ENCODE peak calls at places on chromosomes 5 and 9, in ten cellular contexts. Q is choroid plexus epithelial cell, M is HL-60, L is HFF-Myc, R is tibial nerve, O is left ventricle myocardium inferior, U is heart left ventricle, N is colonic mucosa, C is K562, W is GM12865. P is an unnamed sample.

GRCh38 chr9:124320062-124320973 is 62.6 kb downstream of the NEK6 start:
- DNase-seq in C (peak; percentile 81), M (peak; percentile 34), N (peak; percentile 83), W (peak; percentile 49), U (peak; percentile 73), Q (peak; percentile 71), R (peak; percentile 82), O (peak; percentile 63), L (peak; percentile 51), P (no peak)

GRCh38 chr9:94139672-94140417 is 55.6 kb downstream of the PTPDC1 start:
- DNase-seq in L (peak; percentile 97), M (no peak), U (peak; percentile 88), C (peak; percentile 62), R (peak; percentile 94), O (peak; percentile 85), N (peak; percentile 46), Q (peak; percentile 99), W (no peak), P (peak; percentile 70)

GRCh38 chr9:22169732-22170131 is 160.6 kb upstream of the CDKN2B start:
- DNase-seq in U (no peak), O (no peak), R (no peak), M (no peak), Q (no peak), W (no peak), N (no peak), C (no peak), L (no peak), P (no peak)

GRCh38 chr9:130989891-130990290 is 19.1 kb upstream of the LAMC3 start:
- DNase-seq in O (no peak), Q (no peak), W (no peak), M (no peak), R (no peak), C (no peak), U (no peak), N (no peak), L (no peak), P (no peak)

GRCh38 chr9:107361816-107362215 is 78.7 kb downstream of the RAD23B start:
- DNase-seq in C (no peak), W (no peak), N (no peak), M (no peak), U (no peak), Q (no peak), O (no peak), R (no peak), L (no peak), P (no peak)

GRCh38 chr5:149682532-149683076 is 47.5 kb upstream of the PPARGC1B start:
- DNase-seq in W (peak; percentile 13), R (no peak), O (no peak), L (no peak), U (no peak), C (no peak), N (peak; percentile 7), Q (no peak), M (no peak), P (no peak)

GRCh38 chr9:115267788-115268187 is 149.8 kb upstream of the TNC start:
- DNase-seq in W (no peak), N (no peak), M (no peak), C (no peak), U (no peak), R (no peak), O (no peak), L (no peak), Q (peak; percentile 56), P (no peak)

GRCh38 chr9:128026255-128027165 is 40.6 kb downstream of the NAIF1 start:
- DNase-seq in Q (peak; percentile 56), U (no peak), C (no peak), N (peak; percentile 46), R (peak; percentile 8), L (no peak), W (peak; percentile 87), O (no peak), M (no peak), P (no peak)

GRCh38 chr5:122469520-122469919 is 157.5 kb downstream of the SNCAIP start:
- DNase-seq in R (no peak), N (no peak), W (no peak), C (no peak), U (no peak), M (no peak), Q (no peak), L (no peak), O (no peak), P (no peak)

GRCh38 chr5:79829260-79829659 is 139.6 kb downstream of the CMYA5 start:
- DNase-seq in R (no peak), U (no peak), N (no peak), L (no peak), O (no peak), W (peak; percentile 41), M (no peak), C (no peak), Q (peak; percentile 19), P (no peak)
- TF ChIP-seq CTCF in R (no peak), U (peak; percentile 11), N (no peak), L (peak; percentile 43), O (peak; percentile 35), W (peak; percentile 35), M (no peak), C (peak; percentile 50), Q (peak; percentile 40), P (peak; percentile 49)

GRCh38 chr9:38024036-38024681 is 44.9 kb downstream of the SHB start:
- DNase-seq in O (no peak), Q (peak; percentile 82), L (no peak), U (no peak), W (no peak), C (no peak), N (no peak), M (no peak), R (peak; percentile 65), P (no peak)

GRCh38 chr9:38025166-38025565 is 43.9 kb downstream of the SHB start:
- DNase-seq in M (no peak), Q (no peak), L (no peak), C (no peak), O (no peak), W (no peak), N (no peak), U (no peak), R (no peak), P (no peak)

GRCh38 chr9:38026840-38027527 is 42.0 kb downstream of the SHB start:
- DNase-seq in W (no peak), R (no peak), N (no peak), O (no peak), Q (no peak), C (no peak), L (no peak), U (no peak), M (no peak), P (no peak)

GRCh38 chr9:38027714-38028113 is 41.3 kb downstream of the SHB start:
- DNase-seq in M (no peak), O (no peak), L (no peak), U (no peak), C (no peak), Q (no peak), R (no peak), N (no peak), W (no peak), P (no peak)

DNA sequence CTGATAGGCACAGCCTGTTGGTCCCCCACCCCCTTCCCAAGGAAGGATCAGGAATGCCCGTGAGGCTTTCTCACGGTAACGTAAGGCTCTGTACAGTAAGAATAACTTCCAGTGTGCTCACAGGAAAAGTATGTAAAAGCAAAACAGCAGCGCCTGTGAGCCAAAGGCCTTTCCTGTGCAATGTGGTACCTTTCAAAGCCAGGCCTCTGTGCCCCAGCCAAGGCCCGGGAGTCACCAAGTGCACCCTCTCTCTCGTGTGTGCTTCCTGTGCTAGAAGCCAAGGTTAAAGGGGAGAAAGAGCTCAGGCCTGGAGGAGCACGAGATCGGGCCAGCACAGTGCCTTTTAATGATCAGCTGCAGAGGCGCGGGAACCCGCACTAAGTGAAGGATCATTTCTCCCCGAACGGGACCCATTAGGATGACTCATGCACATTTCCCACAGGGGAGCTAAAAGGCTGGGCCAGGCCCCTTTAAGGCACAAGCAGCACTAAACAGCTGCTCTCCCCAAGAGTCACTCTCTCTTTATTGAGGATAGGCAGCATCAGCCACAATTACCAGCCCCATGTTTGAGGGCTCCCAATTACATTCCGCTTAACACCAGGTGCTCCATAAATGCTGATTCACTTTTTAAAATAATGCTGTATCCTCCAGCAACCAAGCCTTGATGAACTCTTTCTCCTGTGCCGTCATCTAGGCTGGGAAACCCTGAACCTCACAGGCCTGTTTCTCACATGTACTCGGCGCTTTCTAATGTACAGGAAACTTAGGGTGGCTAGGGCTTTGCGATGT is 42.8 kb downstream of the SHB start:
- DNase-seq in O (no peak), U (peak; percentile 51), Q (peak; percentile 96), R (no peak), C (peak; percentile 63), L (peak; percentile 88), N (no peak), M (no peak), W (peak; percentile 29), P (peak; percentile 93)
- H3K4me3 ChIP-seq in O (peak overlapping the region; percentile 2), U (no peak overlapping the region), Q (no peak overlapping the region), R (no peak overlapping the region), C (no peak overlapping the region), L (peak overlapping the region; percentile 10), N (no peak overlapping the region), M (no peak overlapping the region), W (no peak overlapping the region), P (peak overlapping the region; percentile 44)

DNA sequence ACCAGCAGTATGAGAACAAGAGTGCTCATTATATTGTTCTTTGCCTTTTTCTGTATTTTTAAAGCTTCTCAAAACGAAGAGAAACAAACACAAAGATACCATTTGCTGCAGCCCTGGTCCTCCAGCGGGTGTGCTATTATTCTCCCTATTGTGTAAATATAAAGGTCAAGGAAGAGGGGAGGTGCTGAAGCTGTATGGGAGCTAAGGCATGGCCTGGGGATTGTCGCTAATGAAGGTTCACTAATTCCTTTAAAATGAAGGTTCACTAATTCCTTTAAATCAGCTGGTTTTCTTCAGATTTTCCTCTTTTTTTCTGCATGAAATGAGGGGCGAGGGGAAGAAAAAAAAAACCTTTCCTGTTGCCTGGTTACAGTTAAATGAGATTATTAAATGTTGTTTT is 74.5 kb upstream of the MAP1B start:
- DNase-seq in R (no peak), U (no peak), C (no peak), M (no peak), W (no peak), L (no peak), Q (no peak), N (no peak), O (no peak), P (no peak)
- TF ChIP-seq CTCF in R (no peak), U (no peak), C (no peak), M (no peak), W (no peak), L (no peak), Q (no peak), N (no peak), O (no peak), P (no peak)

GRCh38 chr9:96617439-96618185 is 2.0 kb downstream of the CDC14B start:
- DNase-seq in U (no peak), M (no peak), W (no peak), Q (no peak), C (no peak), R (no peak), L (no peak), O (no peak), N (no peak), P (no peak)
- H3K4me3 ChIP-seq in U (peak overlapping the region; percentile 75), M (no peak overlapping the region), W (no peak overlapping the region), Q (peak overlapping the region; percentile 73), C (no peak overlapping the region), R (no peak overlapping the region), L (peak overlapping the region; percentile 61), O (peak overlapping the region; percentile 87), N (no peak overlapping the region), P (peak overlapping the region; percentile 66)

DNA sequence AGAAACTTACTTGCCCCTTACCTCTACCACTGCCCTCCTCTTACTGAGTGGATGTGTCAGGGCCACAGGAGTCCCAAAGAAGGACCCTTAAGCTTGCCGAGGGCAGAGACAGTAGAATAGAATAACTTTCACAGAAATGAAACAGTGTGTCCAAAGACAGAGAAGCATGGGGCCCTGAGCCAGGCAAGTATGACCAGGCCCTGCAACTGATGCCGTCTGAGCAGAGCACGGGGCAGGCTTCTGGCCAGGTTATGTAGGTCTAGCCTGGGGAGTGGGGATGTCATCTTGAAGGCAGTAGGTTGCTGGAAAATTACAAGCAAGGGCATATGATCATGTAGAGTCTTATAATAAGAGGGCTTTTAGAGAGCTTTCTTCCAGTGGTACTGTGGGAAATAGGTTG is 415.4 kb downstream of the KDM4C start:
- DNase-seq in W (no peak), L (no peak), C (no peak), N (no peak), U (no peak), M (no peak), Q (no peak), O (no peak), R (no peak), P (no peak)
- TF ChIP-seq CTCF in W (no peak), L (no peak), C (no peak), N (no peak), U (no peak), M (no peak), Q (no peak), O (no peak), R (no peak), P (no peak)

P was measured in AG04449.